ENCODE peak calls at places on chromosomes 7 and 10, in four cellular contexts. F, N, G and L are unnamed samples.

GRCh38 chr10:27392606-27393005 is 111.5 kb upstream of the RAB18 start:
- DNase-seq in N (no peak), F (no peak), G (no peak), L (no peak)

GRCh38 chr10:79424221-79425073 is 21.0 kb downstream of the ZCCHC24 start:
- DNase-seq in F (no peak), N (no peak), G (peak), L (no peak)

GRCh38 chr7:149196705-149197171 is 1.4 kb downstream of the ZNF282 start:
- DNase-seq in G (no peak), F (no peak), N (peak), L (no peak)

GRCh38 chr7:140251824-140252555 is 75.2 kb upstream of the KDM7A start:
- DNase-seq in N (no peak), G (no peak), F (no peak), L (no peak)

GRCh38 chr10:50506861-50507573 is 116.7 kb downstream of the SGMS1 start:
- DNase-seq in G (no peak), F (no peak), N (no peak), L (peak)

GRCh38 chr10:112497347-112497950 is 50.4 kb downstream of the VTI1A start:
- DNase-seq in G (no peak), N (no peak), F (no peak), L (no peak)

GRCh38 chr10:4981722-4982471 is 18.7 kb downstream of the AKR1C1 start:
- DNase-seq in G (no peak), N (peak), F (no peak), L (no peak)

GRCh38 chr10:69332278-69333010 is 54.1 kb downstream of the HK1 start:
- DNase-seq in F (no peak), N (no peak), G (no peak), L (no peak)

GRCh38 chr7:155921804-155922506 is 109.7 kb upstream of the SHH start:
- DNase-seq in F (no peak), G (no peak), N (no peak), L (no peak)

GRCh38 chr10:71790749-71791440 is 17.6 kb upstream of the VSIR start:
- DNase-seq in N (peak), F (no peak), G (no peak), L (no peak)

GRCh38 chr10:132113206-132113605 is 47.5 kb downstream of the JAKMIP3 start:
- DNase-seq in N (no peak), F (no peak), G (peak), L (peak)

GRCh38 chr10:21894648-21895342 is 108.7 kb downstream of the DNAJC1 start:
- DNase-seq in N (peak), G (no peak), F (no peak), L (no peak)

GRCh38 chr10:14397069-14397468 is 66.3 kb upstream of the FRMD4A start:
- DNase-seq in F (no peak), G (peak), N (no peak), L (peak)

GRCh38 chr7:50533849-50534248 is 31.4 kb downstream of the DDC start:
- DNase-seq in N (no peak), G (no peak), F (no peak), L (no peak)

GRCh38 chr10:118108194-118109026 is 61.7 kb upstream of the RAB11FIP2 start:
- DNase-seq in F (no peak), G (no peak), N (no peak), L (no peak)

GRCh38 chr10:16509996-16510395 is 11.7 kb downstream of the C1QL3 start:
- DNase-seq in F (no peak), G (no peak), N (no peak), L (no peak)

GRCh38 chr10:86099542-86100334 is 266.9 kb downstream of the GRID1 start:
- DNase-seq in F (no peak), G (peak), N (no peak), L (no peak)

GRCh38 chr7:30932562-30932961 is 20.9 kb downstream of the AQP1 start:
- DNase-seq in F (no peak), N (no peak), G (no peak), L (no peak)

DNA sequence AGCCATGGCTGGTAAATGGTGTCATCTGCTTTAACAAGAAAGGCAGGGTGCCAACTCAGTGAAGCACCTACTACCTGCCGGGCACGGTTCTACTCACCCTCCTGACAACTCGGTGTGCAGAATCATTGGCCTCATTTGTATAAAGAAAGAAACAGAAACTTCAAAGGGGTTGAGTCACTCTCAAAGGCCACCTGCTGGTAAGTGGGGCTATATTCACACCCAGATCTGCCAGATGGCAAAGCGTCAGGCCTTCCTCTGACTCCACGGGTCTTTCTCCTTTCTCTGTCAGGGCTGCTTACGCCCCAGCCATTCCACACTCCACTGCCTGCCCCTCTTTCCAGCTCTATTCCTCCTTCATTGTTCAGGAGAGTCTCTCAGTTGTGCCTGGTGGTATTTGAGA is 309.2 kb downstream of the GFRA1 start:
- DNase-seq in G (no peak), N (peak), F (no peak), L (no peak)
- TF ChIP-seq CTCF in G (peak), N (peak), F (peak), L (no peak)

DNA sequence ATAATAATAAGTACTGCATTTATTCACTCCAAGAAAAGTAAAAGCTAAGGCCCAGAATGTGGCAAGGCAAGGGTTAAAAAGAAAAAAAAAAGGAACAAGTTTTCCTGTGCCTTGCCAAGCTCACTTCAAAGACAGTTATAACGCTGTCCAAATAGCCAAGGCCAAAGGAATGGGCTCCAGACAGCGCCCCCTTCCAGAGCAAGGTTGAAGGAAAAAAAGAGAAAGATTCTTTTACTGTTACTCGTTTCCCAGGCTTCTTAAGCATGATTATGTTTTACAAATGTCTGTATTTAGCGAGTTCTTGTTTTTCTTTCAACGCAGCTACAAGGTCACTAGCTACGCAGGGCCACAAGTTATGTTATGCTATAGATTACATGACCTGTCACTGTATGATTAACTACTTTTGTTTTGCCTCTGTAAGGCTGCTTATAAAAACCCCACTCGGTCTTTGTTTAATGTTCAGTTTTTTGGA is 9.1 kb upstream of the EIF4H start:
- DNase-seq in F (no peak), N (no peak), G (no peak), L (no peak)
- TF ChIP-seq CTCF in F (peak), N (no peak), G (peak), L (no peak)

GRCh38 chr10:119602241-119603095 is 5.7 kb upstream of the TIAL1 start:
- DNase-seq in G (no peak), N (peak), F (no peak), L (no peak)
- TF ChIP-seq CTCF in G (peak), N (peak), F (no peak), L (no peak)

GRCh38 chr7:90408142-90408541 is 4.9 kb downstream of the CLDN12 start:
- DNase-seq in F (no peak), N (no peak), G (no peak), L (no peak)

GRCh38 chr7:90411510-90411909 is 8.2 kb downstream of the CLDN12 start:
- DNase-seq in F (no peak), N (no peak), G (no peak), L (no peak)

GRCh38 chr7:90409667-90410066 is 6.4 kb downstream of the CLDN12 start:
- DNase-seq in G (no peak), N (no peak), F (no peak), L (no peak)

GRCh38 chr7:90413185-90413528 is 9.9 kb downstream of the CLDN12 start:
- DNase-seq in F (no peak), G (no peak), N (no peak), L (no peak)

DNA sequence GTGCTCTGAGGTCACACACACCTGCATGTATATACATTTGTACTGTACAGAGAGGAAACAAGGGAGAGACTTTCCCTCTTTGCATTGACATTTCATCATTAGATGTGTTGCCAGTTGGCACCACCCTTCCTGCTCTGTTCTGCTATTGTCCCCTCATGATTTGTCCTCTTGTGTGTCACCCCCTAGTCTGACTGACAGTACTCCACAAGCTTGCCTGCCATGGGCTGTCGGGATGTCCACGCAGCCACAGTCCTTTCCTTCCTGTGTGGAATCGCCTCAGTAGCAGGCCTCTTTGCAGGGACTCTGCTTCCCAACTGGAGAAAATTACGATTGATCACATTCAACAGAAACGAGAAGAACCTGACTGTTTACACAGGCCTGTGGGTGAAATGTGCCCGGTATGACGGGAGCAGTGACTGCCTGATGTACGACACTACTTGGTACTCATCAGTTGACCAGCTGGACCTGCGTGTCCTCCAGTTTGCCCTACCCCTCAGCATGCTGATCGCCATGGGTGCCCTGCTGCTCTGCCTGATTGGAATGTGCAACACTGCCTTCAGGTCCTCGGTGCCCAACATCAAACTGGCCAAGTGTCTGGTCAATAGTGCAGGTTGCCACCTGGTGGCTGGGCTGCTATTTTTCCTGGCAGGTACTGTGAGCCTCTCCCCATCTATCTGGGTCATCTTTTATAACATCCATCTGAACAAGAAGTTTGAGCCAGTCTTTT is 9.4 kb downstream of the CLDN12 start:
- DNase-seq in N (peak), G (no peak), F (no peak), L (no peak)
- TF ChIP-seq CTCF in N (peak), G (peak), F (peak), L (no peak)

DNA sequence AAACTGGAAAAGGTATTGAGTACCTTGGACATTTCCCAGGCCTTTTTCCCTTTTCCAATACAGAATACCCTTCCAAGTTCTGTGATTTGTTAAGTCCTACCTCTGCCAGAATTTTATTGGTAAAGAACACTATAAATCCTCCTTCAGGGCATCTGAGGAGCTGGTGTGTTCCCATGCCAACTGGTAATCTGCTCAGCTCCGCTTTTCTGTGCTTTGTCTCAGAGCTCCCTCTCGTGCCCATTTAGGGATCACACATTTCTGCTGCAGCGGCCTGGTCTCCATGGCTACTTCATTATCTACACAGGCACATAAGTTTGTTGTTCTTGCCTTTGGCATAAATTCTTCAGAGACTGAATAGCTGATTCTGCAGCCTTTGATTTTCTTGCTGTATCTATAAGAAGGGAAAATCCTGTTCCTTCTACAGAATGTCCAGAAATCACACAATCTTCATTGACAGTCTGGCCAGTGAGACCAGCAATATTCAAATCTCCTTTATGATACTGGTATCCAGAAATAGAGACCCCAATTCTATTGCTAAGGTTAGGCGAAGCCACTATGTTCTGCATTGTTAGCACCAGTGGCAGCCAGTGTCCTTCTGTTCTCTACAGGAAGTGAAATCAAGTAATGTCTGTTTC is 52.0 kb downstream of the DENND11 start:
- DNase-seq in G (no peak), N (peak), F (peak), L (peak)
- TF ChIP-seq CTCF in G (peak), N (peak), F (peak), L (peak)

GRCh38 chr7:44103566-44103940 is 592 bp upstream of the AEBP1 start:
- DNase-seq in G (peak), N (no peak), F (no peak), L (no peak)
- TF ChIP-seq CTCF in G (no peak), N (no peak), F (no peak), L (no peak)